ENCODE peak calls at places on chromosomes 16 and 17, in nine cellular contexts. E is GM12878, J is mammary epithelial cell, B is H9, R is OCI-LY7, L is DND-41, M is GM23248, Y is mesendoderm, T is hepatocyte. X is an unnamed sample.

GRCh38 chr17:32553168-32553567 is 66.4 kb downstream of the CDK5R1 start:
- DNase-seq in E (no peak), J (no peak), B (no peak), R (no peak), L (no peak), M (no peak), Y (no peak), T (no peak), X (no peak)

GRCh38 chr16:4529085-4530060 is 9.2 kb downstream of the CDIP1 start:
- DNase-seq in E (peak; percentile 23), J (peak; percentile 77), B (peak; percentile 84), R (peak; percentile 81), L (no peak), M (peak; percentile 42), Y (peak; percentile 93), T (peak; percentile 50), X (peak; percentile 52)

GRCh38 chr17:31674717-31675349 is 184.2 kb downstream of the COPRS start:
- DNase-seq in E (no peak), J (peak; percentile 91), B (no peak), R (no peak), L (no peak), M (peak; percentile 48), Y (no peak), T (no peak), X (no peak)

GRCh38 chr17:79534851-79535727 is 75.8 kb downstream of the RBFOX3 start:
- DNase-seq in E (no peak), J (no peak), B (no peak), R (no peak), L (no peak), M (no peak), Y (no peak), T (no peak), X (no peak)

GRCh38 chr17:6427284-6427781 is 7.6 kb downstream of the AIPL1 start:
- DNase-seq in E (peak; percentile 23), J (peak; percentile 35), B (no peak), R (no peak), L (peak; percentile 77), M (peak; percentile 64), Y (no peak), T (no peak), X (no peak)

GRCh38 chr17:59572301-59572924 is 7.0 kb downstream of the DHX40 start:
- DNase-seq in E (no peak), J (no peak), B (no peak), R (no peak), L (no peak), M (peak; percentile 82), Y (no peak), T (no peak), X (no peak)

GRCh38 chr16:75433732-75434413 is 570 bp upstream of the CFDP1 start:
- DNase-seq in E (no peak), J (peak; percentile 90), B (peak; percentile 78), R (no peak), L (no peak), M (peak; percentile 95), Y (peak; percentile 96), T (peak; percentile 90), X (peak; percentile 83)

GRCh38 chr17:339193-340061 is 13.2 kb downstream of the RPH3AL start:
- DNase-seq in E (no peak), J (no peak), B (peak; percentile 35), R (no peak), L (no peak), M (no peak), Y (no peak), T (no peak), X (no peak)

GRCh38 chr17:17541640-17542001 is 45.4 kb upstream of the RASD1 start:
- DNase-seq in E (no peak), J (no peak), B (no peak), R (no peak), L (no peak), M (no peak), Y (no peak), T (no peak), X (no peak)

GRCh38 chr17:17539591-17539990 is 43.4 kb upstream of the RASD1 start:
- DNase-seq in E (no peak), J (no peak), B (no peak), R (no peak), L (no peak), M (no peak), Y (no peak), T (no peak), X (no peak)

GRCh38 chr17:17540278-17540906 is 44.2 kb upstream of the RASD1 start:
- DNase-seq in E (no peak), J (no peak), B (no peak), R (no peak), L (peak; percentile 34), M (no peak), Y (no peak), T (no peak), X (peak; percentile 59)

GRCh38 chr17:17542906-17543635 is 46.9 kb upstream of the RASD1 start:
- DNase-seq in E (no peak), J (no peak), B (no peak), R (no peak), L (no peak), M (no peak), Y (no peak), T (no peak), X (no peak)

DNA sequence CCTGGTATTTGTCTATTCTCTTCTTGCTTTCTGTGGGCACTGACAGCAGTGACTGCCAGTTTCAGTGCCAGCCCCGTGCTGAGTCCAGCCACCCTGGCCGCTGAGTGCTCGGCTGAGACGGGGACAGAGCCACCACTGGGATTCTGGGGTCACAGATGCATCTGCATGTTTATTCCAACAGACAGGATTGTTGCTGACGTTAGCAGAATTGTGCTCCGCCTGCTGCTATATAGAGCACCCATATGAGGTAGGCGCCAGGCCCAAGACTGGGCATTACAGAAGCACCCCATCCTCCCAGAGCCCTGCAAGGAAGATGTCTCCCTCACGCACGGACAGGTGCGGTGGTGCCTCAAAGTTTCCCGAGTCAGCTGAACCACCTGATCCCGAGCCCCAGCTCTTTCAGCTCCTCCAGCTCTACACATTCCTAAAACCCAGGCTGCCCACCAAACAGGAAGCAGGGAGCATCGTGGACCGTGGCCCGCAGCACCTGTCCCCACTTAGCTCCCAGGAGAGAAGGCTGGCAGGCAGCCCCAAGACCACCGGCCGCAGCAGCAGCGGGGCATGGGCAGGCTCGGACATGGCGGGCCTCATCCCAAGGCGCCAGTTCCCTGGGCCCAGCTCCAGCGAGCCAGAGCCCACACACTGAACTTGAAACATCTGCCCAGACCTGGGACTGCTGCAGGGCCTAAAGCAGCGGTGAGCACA is 44.9 kb upstream of the RASD1 start:
- DNase-seq in E (no peak), J (no peak), B (no peak), R (no peak), L (no peak), M (no peak), Y (no peak), T (no peak), X (no peak)
- H3K4me2 ChIP-seq in E (no peak overlapping the region), J (no peak overlapping the region), B (no peak overlapping the region), R (no peak overlapping the region), L (no peak overlapping the region), M (no peak overlapping the region), Y (no peak overlapping the region), T (no peak overlapping the region), X (no peak overlapping the region)

DNA sequence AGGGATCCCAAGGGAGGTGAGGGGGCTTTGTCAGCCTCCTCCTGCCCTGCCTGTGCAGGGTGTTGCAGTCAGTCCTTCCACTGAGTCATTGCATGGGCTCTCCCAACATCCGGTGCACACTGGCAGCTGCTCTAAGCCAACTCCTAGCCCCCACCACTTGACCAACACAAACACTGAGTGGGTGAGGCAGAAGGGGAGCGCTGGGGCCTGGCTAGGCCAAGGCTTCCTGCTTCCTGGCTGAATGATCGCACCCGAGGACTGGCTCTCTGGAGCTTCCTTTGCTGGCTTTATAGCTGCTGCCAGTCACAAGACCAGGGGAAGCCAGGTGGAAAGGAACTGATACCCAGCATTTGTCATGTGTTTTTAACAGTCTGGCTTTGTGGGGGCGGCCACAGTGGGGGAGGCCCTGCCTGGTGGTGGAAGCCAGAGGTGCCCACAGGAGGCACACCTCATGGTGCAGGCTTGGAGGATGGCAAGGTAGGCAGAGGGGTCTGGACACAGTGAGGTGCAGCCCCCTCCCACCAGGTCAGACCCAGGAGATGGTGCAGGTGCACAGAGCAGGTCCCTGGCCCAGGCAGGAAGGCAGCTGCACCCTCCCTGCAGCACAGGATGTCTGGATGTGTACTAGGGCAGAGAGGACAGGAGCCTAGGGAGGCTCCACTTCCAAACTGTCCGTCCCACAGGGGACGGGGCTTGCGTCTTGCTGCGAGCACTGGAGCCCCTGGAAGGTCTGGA is 6.9 kb downstream of the MPG start:
- DNase-seq in E (peak; percentile 65), J (peak; percentile 76), B (no peak), R (peak; percentile 83), L (peak; percentile 21), M (peak; percentile 98), Y (no peak), T (no peak), X (no peak)
- H3K4me2 ChIP-seq in E (peak overlapping the region; percentile 34), J (peak overlapping the region; percentile 14), B (no peak overlapping the region), R (peak overlapping the region; percentile 37), L (no peak overlapping the region), M (peak overlapping the region; percentile 60), Y (no peak overlapping the region), T (no peak overlapping the region), X (no peak overlapping the region)

GRCh38 chr16:57610611-57611010 is 17.8 kb upstream of the ADGRG1 start:
- DNase-seq in E (no peak), J (no peak), B (peak; percentile 8), R (no peak), L (no peak), M (no peak), Y (no peak), T (no peak), X (no peak)

GRCh38 chr16:57611184-57611583 is 17.2 kb upstream of the ADGRG1 start:
- DNase-seq in E (no peak), J (no peak), B (no peak), R (no peak), L (no peak), M (peak; percentile 63), Y (no peak), T (peak; percentile 18), X (no peak)

GRCh38 chr16:57607676-57608461 is 20.6 kb upstream of the ADGRG1 start:
- DNase-seq in E (no peak), J (no peak), B (peak; percentile 11), R (no peak), L (no peak), M (no peak), Y (no peak), T (no peak), X (no peak)

GRCh38 chr16:57608462-57609113 is 19.8 kb upstream of the ADGRG1 start:
- DNase-seq in E (no peak), J (no peak), B (peak; percentile 24), R (no peak), L (no peak), M (no peak), Y (no peak), T (no peak), X (no peak)

DNA sequence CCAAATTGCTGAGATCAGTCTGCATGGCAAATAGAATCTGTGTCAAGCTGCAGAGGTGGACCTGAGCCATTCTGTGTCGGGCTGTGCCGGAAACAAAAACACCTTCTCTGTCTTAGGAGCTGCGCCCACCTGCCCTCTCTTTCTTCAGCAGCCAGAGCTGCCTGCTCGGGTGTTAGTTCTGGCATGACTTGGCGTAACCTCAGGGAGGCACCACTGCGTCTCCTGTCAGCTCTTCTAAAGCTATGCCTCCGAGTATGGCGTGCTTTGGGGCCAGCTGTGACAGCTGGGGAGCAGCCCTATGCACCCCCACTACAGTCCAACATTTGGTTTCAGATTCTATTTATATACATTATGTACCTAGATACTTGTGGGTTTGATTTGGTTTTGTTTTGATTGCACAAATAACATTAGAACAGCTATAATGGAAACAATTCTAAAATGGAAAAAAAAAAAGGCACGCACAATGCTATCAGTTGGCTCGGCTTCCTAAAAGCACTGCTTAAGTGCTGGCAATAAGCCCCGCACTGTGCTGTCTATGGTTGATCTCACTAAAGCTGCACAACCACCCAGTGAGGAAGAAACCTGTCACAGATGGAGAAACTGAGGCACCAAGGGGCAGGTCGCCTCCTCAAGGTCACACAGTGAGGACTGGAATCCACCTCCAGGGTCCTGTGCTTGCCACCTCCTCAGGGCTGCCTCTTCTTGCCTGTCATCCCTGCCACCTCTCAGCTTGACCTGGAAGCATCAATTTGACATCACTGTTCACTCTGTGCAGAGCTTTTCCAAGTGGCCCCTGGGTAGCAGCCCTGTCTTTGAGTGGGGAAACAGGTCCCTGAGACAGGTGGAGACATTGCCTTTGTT is 18.7 kb upstream of the ADGRG1 start:
- DNase-seq in E (peak; percentile 83), J (no peak), B (peak; percentile 30), R (peak; percentile 31), L (peak; percentile 27), M (no peak), Y (no peak), T (no peak), X (no peak)
- H3K4me2 ChIP-seq in E (peak overlapping the region; percentile 97), J (no peak overlapping the region), B (no peak overlapping the region), R (peak overlapping the region; percentile 30), L (no peak overlapping the region), M (no peak overlapping the region), Y (no peak overlapping the region), T (no peak overlapping the region), X (no peak overlapping the region)

GRCh38 chr17:74698069-74698468 is 14.7 kb downstream of the CD300LF start:
- DNase-seq in E (no peak), J (no peak), B (no peak), R (no peak), L (no peak), M (no peak), Y (no peak), T (no peak), X (no peak)
- H3K4me2 ChIP-seq in E (no peak overlapping the region), J (no peak overlapping the region), B (no peak overlapping the region), R (no peak overlapping the region), L (no peak overlapping the region), M (no peak overlapping the region), Y (no peak overlapping the region), T (no peak overlapping the region), X (no peak overlapping the region)

X was measured in neural progenitor cell.